ENCODE peak calls at places on chromosomes 5 and 9, in four cellular contexts. T is mesendoderm, X is H9, W is IMR-90. F is an unnamed sample. For H3K4me1, the result is how much of the 10 kb centered on the place peaks cover.

GRCh38 chr5:53035868-53036381 is 46.8 kb downstream of the ITGA2 start:
- DNase-seq in T (peak), X (no peak), W (peak), F (peak)

GRCh38 chr5:87751801-87752200 is 339.1 kb upstream of the CCNH start:
- DNase-seq in T (no peak), X (no peak), W (no peak), F (no peak)

GRCh38 chr5:78993165-78993564 is 8.1 kb upstream of the ARSB start:
- DNase-seq in W (no peak), X (no peak), T (no peak), F (no peak)

GRCh38 chr9:36250079-36250478 is 8.2 kb downstream of the GNE start:
- DNase-seq in W (no peak), X (no peak), T (no peak), F (no peak)

GRCh38 chr5:154202379-154203260 is 12.1 kb downstream of the GALNT10 start:
- DNase-seq in T (peak), W (no peak), X (no peak), F (no peak)

GRCh38 chr5:83488821-83489220 is 17.3 kb downstream of the VCAN start:
- DNase-seq in T (no peak), X (no peak), W (peak), F (peak)

GRCh38 chr5:43207601-43208000 is 15.6 kb downstream of the NIM1K start:
- DNase-seq in T (no peak), W (peak), X (no peak), F (peak)

GRCh38 chr5:154962494-154962893 is 21.6 kb downstream of the MRPL22 start:
- DNase-seq in X (no peak), W (peak), T (no peak), F (peak)

GRCh38 chr9:14218253-14218652 is 95.7 kb downstream of the NFIB start:
- DNase-seq in T (peak), X (no peak), W (no peak), F (no peak)

GRCh38 chr5:106610041-106610440 is 1060.7 kb downstream of the EFNA5 start:
- DNase-seq in T (no peak), W (no peak), X (no peak), F (no peak)

GRCh38 chr9:136857166-136857565 is 5.0 kb downstream of the MAMDC4 start:
- DNase-seq in T (no peak), X (peak), W (no peak), F (no peak)

GRCh38 chr9:108811944-108812343 is 43.8 kb downstream of the ACTL7B start:
- DNase-seq in X (no peak), W (no peak), T (no peak), F (peak)

GRCh38 chr5:162488077-162488476 is 420.5 kb downstream of the GABRG2 start:
- DNase-seq in X (no peak), T (no peak), W (no peak), F (no peak)

GRCh38 chr9:134325096-134325812 is 1.0 kb upstream of the RXRA start:
- DNase-seq in W (peak), T (peak), X (no peak), F (peak)

GRCh38 chr5:138622051-138622450 is 46.9 kb upstream of the HSPA9 start:
- DNase-seq in T (peak), W (no peak), X (no peak), F (no peak)

GRCh38 chr9:33439731-33440130 is 7.7 kb downstream of the AQP3 start:
- DNase-seq in W (no peak), T (no peak), X (no peak), F (no peak)

GRCh38 chr9:113349044-113349433 is 302 bp upstream of the BSPRY start:
- DNase-seq in W (no peak), T (no peak), X (no peak), F (no peak)

GRCh38 chr5:88675758-88676636 is 207.0 kb downstream of the MEF2C start:
- DNase-seq in X (peak), W (peak), T (peak), F (peak)

GRCh38 chr5:149732500-149733128 is 2.5 kb downstream of the PPARGC1B start:
- DNase-seq in T (peak), X (no peak), W (no peak), F (peak)

GRCh38 chr5:149729150-149729549 is 960 bp upstream of the PPARGC1B start:
- DNase-seq in X (no peak), W (no peak), T (no peak), F (no peak)

GRCh38 chr5:149731332-149731616 is 1.2 kb downstream of the PPARGC1B start:
- DNase-seq in X (no peak), T (no peak), W (no peak), F (no peak)

GRCh38 chr5:149731617-149732400 is 1.7 kb downstream of the PPARGC1B start:
- DNase-seq in T (peak), W (peak), X (peak), F (peak)

GRCh38 chr5:149730620-149731331 is 666 bp downstream of the PPARGC1B start:
- DNase-seq in X (peak), T (peak), W (no peak), F (peak)
- H2BK15ac ChIP-seq in X (no peak), T (no peak), W (no peak), F (peak)

GRCh38 chr5:14264605-14265316 is 121.6 kb downstream of the TRIO start:
- DNase-seq in W (peak), T (peak), X (peak), F (peak)
- H3K4me1 ChIP-seq in W (under half), T (under half), X (under half), F (under half)

GRCh38 chr9:93009337-93010015 is 49.0 kb upstream of the SUSD3 start:
- DNase-seq in W (no peak), X (peak), T (no peak), F (no peak)

GRCh38 chr9:93010056-93010455 is 48.4 kb upstream of the SUSD3 start:
- DNase-seq in T (no peak), X (peak), W (no peak), F (no peak)

GRCh38 chr9:93011114-93011513 is 47.4 kb upstream of the SUSD3 start:
- DNase-seq in X (no peak), W (no peak), T (no peak), F (no peak)

GRCh38 chr9:93008457-93008856 is 50.0 kb upstream of the SUSD3 start:
- DNase-seq in X (no peak), W (no peak), T (no peak), F (no peak)

GRCh38 chr9:93010696-93011095 is 47.8 kb upstream of the SUSD3 start:
- DNase-seq in W (no peak), T (no peak), X (peak), F (no peak)
- H2BK15ac ChIP-seq in W (no peak), T (no peak), X (no peak), F (no peak)

GRCh38 chr5:1205255-1206180 is 4.1 kb downstream of the SLC6A19 start:
- DNase-seq in T (no peak), W (no peak), X (no peak), F (no peak)

GRCh38 chr5:1207555-1207954 is 6.2 kb downstream of the SLC6A19 start:
- DNase-seq in X (no peak), T (no peak), W (no peak), F (no peak)

GRCh38 chr5:1204693-1205242 is 3.4 kb downstream of the SLC6A19 start:
- DNase-seq in T (peak), W (peak), X (peak), F (peak)

GRCh38 chr5:1208221-1208742 is 6.9 kb downstream of the SLC6A19 start:
- DNase-seq in T (no peak), X (no peak), W (no peak), F (no peak)

GRCh38 chr5:1206521-1207412 is 5.4 kb downstream of the SLC6A19 start:
- DNase-seq in T (no peak), W (no peak), X (no peak), F (no peak)
- H3K4me1 ChIP-seq in T (under half), W (under half), X (under half), F (under half)

GRCh38 chr5:178429541-178430186 is 160.5 kb downstream of the COL23A1 start:
- DNase-seq in T (no peak), X (no peak), W (no peak), F (no peak)

GRCh38 chr5:178431777-178432155 is 158.4 kb downstream of the COL23A1 start:
- DNase-seq in X (no peak), W (peak), T (no peak), F (peak)

GRCh38 chr5:178430187-178431062 is 159.8 kb downstream of the COL23A1 start:
- DNase-seq in W (no peak), X (no peak), T (no peak), F (no peak)

GRCh38 chr5:178432421-178433272 is 157.5 kb downstream of the COL23A1 start:
- DNase-seq in X (no peak), T (no peak), W (no peak), F (no peak)

DNA sequence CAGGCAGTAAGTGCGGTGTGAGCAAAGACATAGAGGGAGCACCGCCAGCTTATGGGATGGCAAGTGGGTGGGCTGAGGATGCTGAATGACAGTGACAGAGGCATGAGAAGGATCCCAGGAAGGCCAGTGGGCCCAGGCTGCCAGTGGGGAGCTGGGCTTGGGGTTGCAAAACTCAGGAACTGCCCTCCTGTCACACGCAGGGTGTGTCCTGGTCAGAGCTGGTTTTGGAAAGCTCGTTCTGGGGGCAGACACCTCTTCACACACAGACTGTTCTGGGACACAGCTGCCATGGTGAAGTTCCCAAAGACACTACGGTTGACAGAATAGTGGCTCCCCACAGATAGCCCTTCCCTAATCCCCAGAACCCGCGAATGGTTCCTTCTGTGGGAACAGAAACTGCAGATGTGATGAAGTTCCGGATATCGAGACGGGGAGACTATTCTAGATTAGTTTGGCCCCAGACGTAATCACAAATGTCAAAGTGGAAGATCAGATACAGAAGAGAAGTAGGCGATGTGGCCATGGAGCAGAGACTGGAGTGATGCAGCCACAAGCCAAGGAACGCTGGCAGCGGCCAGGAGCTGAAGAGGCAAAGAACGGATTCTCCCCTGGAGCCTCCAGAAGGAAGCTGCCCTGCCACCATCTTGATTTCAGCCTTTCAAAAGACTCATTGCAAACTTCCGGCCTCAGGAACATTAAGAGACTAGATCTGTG is 159.0 kb downstream of the COL23A1 start:
- DNase-seq in T (no peak), X (no peak), W (no peak), F (no peak)
- H2BK15ac ChIP-seq in T (no peak), X (no peak), W (no peak), F (no peak)

GRCh38 chr5:143828710-143829109 is 16.7 kb downstream of the HMHB1 start:
- DNase-seq in W (no peak), X (no peak), T (peak), F (peak)
- H3K4me1 ChIP-seq in W (under half), X (under half), T (under half), F (under half)

DNA sequence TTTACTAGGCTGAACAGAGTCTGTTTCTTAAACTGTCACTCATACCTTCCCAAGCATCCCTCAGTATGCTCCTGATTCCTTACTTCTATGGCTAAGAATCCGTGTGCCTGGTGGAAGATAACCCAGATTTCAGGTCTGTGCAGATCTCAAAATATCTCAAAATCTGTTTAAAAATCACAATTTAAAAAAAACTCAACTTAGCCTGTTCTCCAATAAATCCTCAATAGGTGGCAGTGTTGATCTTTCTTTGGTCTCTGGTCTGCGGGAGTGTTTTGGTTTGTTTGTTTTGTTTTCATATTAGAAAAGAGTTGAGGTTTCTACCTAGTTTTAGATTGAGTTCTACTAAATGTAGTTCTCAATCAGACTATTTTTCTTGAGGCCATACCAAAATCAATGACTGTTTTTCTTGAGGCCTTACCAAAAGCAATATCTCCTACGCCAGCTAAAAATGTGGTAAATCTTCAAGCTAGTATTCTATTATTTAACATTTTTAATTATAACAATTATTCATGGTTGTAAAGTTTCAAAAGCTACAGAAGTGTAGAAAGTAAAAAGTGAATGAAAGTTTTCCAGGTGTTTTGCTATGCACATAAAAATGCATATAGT is 57.9 kb downstream of the TGFBR1 start:
- DNase-seq in X (no peak), W (peak), T (peak), F (peak)
- H2BK15ac ChIP-seq in X (no peak), W (no peak), T (no peak), F (no peak)